ENCODE peak calls at places on chromosomes 5 and 9, in seven cellular contexts. One of them, this sample, is unnamed.
A peak's percentile ranks its signal among the peaks of the same experiment; 100 is the strongest.

GRCh38 chr9:116480700-116481099 is 206.4 kb upstream of the TRIM32 start:
- DNase-seq in fibroblast of lung: no peak
- DNase-seq in gastrocnemius medialis: no peak
- DNase-seq in SK-N-MC: no peak
- DNase-seq in SJSA1: no peak
- DNase-seq in PC-3: no peak
- DNase-seq in brain microvascular endothelial cell: no peak
- DNase-seq in this sample: no peak

GRCh38 chr9:129121483-129121882 is 10.3 kb downstream of the PTPA start:
- DNase-seq in gastrocnemius medialis: peak; percentile 85
- DNase-seq in PC-3: no peak
- DNase-seq in SK-N-MC: no peak
- DNase-seq in brain microvascular endothelial cell: no peak
- DNase-seq in fibroblast of lung: peak; percentile 50
- DNase-seq in SJSA1: no peak
- DNase-seq in this sample: no peak

GRCh38 chr5:149450199-149450598 is 71.1 kb upstream of the IL17B start:
- DNase-seq in fibroblast of lung: peak; percentile 88
- DNase-seq in PC-3: no peak
- DNase-seq in SK-N-MC: no peak
- DNase-seq in gastrocnemius medialis: peak; percentile 80
- DNase-seq in brain microvascular endothelial cell: peak; percentile 54
- DNase-seq in SJSA1: peak; percentile 43
- DNase-seq in this sample: no peak

GRCh38 chr9:89420397-89420796 is 77.5 kb downstream of the SEMA4D start:
- DNase-seq in gastrocnemius medialis: peak; percentile 43
- DNase-seq in SK-N-MC: no peak
- DNase-seq in brain microvascular endothelial cell: no peak
- DNase-seq in SJSA1: no peak
- DNase-seq in fibroblast of lung: no peak
- DNase-seq in PC-3: no peak
- DNase-seq in this sample: no peak

GRCh38 chr5:140298183-140298601 is 4.7 kb downstream of the PFDN1 start:
- DNase-seq in SK-N-MC: no peak
- DNase-seq in brain microvascular endothelial cell: peak; percentile 53
- DNase-seq in fibroblast of lung: peak; percentile 16
- DNase-seq in PC-3: peak; percentile 59
- DNase-seq in SJSA1: peak; percentile 85
- DNase-seq in gastrocnemius medialis: no peak
- DNase-seq in this sample: peak; percentile 66

GRCh38 chr5:167657016-167657415 is 634.4 kb upstream of the WWC1 start:
- DNase-seq in fibroblast of lung: no peak
- DNase-seq in PC-3: peak; percentile 21
- DNase-seq in SJSA1: peak; percentile 46
- DNase-seq in gastrocnemius medialis: no peak
- DNase-seq in brain microvascular endothelial cell: peak; percentile 15
- DNase-seq in SK-N-MC: no peak
- DNase-seq in this sample: no peak

GRCh38 chr5:118863345-118863744 is 125.0 kb downstream of the DTWD2 start:
- DNase-seq in SJSA1: no peak
- DNase-seq in gastrocnemius medialis: no peak
- DNase-seq in fibroblast of lung: peak; percentile 8
- DNase-seq in PC-3: peak; percentile 71
- DNase-seq in SK-N-MC: no peak
- DNase-seq in brain microvascular endothelial cell: no peak
- DNase-seq in this sample: peak; percentile 53

GRCh38 chr9:4306066-4306787 is 6.4 kb upstream of the GLIS3 start:
- DNase-seq in gastrocnemius medialis: no peak
- DNase-seq in SK-N-MC: no peak
- DNase-seq in brain microvascular endothelial cell: peak; percentile 41
- DNase-seq in fibroblast of lung: no peak
- DNase-seq in PC-3: no peak
- DNase-seq in SJSA1: no peak
- DNase-seq in this sample: peak; percentile 55

GRCh38 chr5:119031905-119032304 is 39.0 kb upstream of the DMXL1 start:
- DNase-seq in fibroblast of lung: no peak
- DNase-seq in SK-N-MC: no peak
- DNase-seq in SJSA1: no peak
- DNase-seq in brain microvascular endothelial cell: peak; percentile 5
- DNase-seq in PC-3: no peak
- DNase-seq in gastrocnemius medialis: no peak
- DNase-seq in this sample: peak; percentile 57

GRCh38 chr9:137463931-137464290 is 4.8 kb upstream of the NSMF start:
- DNase-seq in PC-3: no peak
- DNase-seq in SJSA1: no peak
- DNase-seq in gastrocnemius medialis: no peak
- DNase-seq in brain microvascular endothelial cell: no peak
- DNase-seq in SK-N-MC: no peak
- DNase-seq in fibroblast of lung: no peak
- DNase-seq in this sample: no peak

GRCh38 chr5:136295914-136296313 is 69.4 kb downstream of the TRPC7 start:
- DNase-seq in SK-N-MC: no peak
- DNase-seq in brain microvascular endothelial cell: peak; percentile 40
- DNase-seq in gastrocnemius medialis: no peak
- DNase-seq in SJSA1: no peak
- DNase-seq in fibroblast of lung: no peak
- DNase-seq in PC-3: no peak
- DNase-seq in this sample: no peak

GRCh38 chr9:89422151-89422918 is 75.6 kb downstream of the SEMA4D start:
- DNase-seq in PC-3: peak; percentile 15
- DNase-seq in SJSA1: peak; percentile 33
- DNase-seq in gastrocnemius medialis: no peak
- DNase-seq in fibroblast of lung: no peak
- DNase-seq in SK-N-MC: no peak
- DNase-seq in brain microvascular endothelial cell: peak; percentile 43
- DNase-seq in this sample: peak; percentile 9

GRCh38 chr9:16192403-16193017 is 639.7 kb downstream of the CCDC171 start:
- DNase-seq in SK-N-MC: no peak
- DNase-seq in PC-3: peak; percentile 45
- DNase-seq in SJSA1: peak; percentile 23
- DNase-seq in fibroblast of lung: peak; percentile 73
- DNase-seq in brain microvascular endothelial cell: peak; percentile 49
- DNase-seq in gastrocnemius medialis: no peak
- DNase-seq in this sample: no peak
- H3K4me3 ChIP-seq in SK-N-MC: peak overlapping the region; percentile 71
- H3K4me3 ChIP-seq in PC-3: no peak overlapping the region
- H3K4me3 ChIP-seq in SJSA1: no peak overlapping the region
- H3K4me3 ChIP-seq in fibroblast of lung: no peak overlapping the region
- H3K4me3 ChIP-seq in brain microvascular endothelial cell: no peak overlapping the region
- H3K4me3 ChIP-seq in gastrocnemius medialis: no peak overlapping the region
- H3K4me3 ChIP-seq in this sample: no peak overlapping the region

GRCh38 chr5:26482817-26483375 is 555.5 kb downstream of the CDH9 start:
- DNase-seq in gastrocnemius medialis: no peak
- DNase-seq in SJSA1: no peak
- DNase-seq in PC-3: peak; percentile 71
- DNase-seq in SK-N-MC: no peak
- DNase-seq in fibroblast of lung: no peak
- DNase-seq in brain microvascular endothelial cell: peak; percentile 6
- DNase-seq in this sample: peak; percentile 36
- H3K4me3 ChIP-seq in gastrocnemius medialis: peak overlapping the region; percentile 13
- H3K4me3 ChIP-seq in SJSA1: no peak overlapping the region
- H3K4me3 ChIP-seq in PC-3: peak overlapping the region; percentile 67
- H3K4me3 ChIP-seq in SK-N-MC: no peak overlapping the region
- H3K4me3 ChIP-seq in fibroblast of lung: no peak overlapping the region
- H3K4me3 ChIP-seq in brain microvascular endothelial cell: no peak overlapping the region
- H3K4me3 ChIP-seq in this sample: no peak overlapping the region

GRCh38 chr9:126705767-126706697 is 92.3 kb downstream of the LMX1B start:
- DNase-seq in SK-N-MC: no peak
- DNase-seq in SJSA1: peak; percentile 19
- DNase-seq in PC-3: peak; percentile 59
- DNase-seq in fibroblast of lung: peak; percentile 12
- DNase-seq in gastrocnemius medialis: peak; percentile 46
- DNase-seq in brain microvascular endothelial cell: peak; percentile 35
- DNase-seq in this sample: peak; percentile 72
- H3K4me3 ChIP-seq in SK-N-MC: peak overlapping the region; percentile 72
- H3K4me3 ChIP-seq in SJSA1: no peak overlapping the region
- H3K4me3 ChIP-seq in PC-3: peak overlapping the region; percentile 37
- H3K4me3 ChIP-seq in fibroblast of lung: no peak overlapping the region
- H3K4me3 ChIP-seq in gastrocnemius medialis: peak overlapping the region; percentile 35
- H3K4me3 ChIP-seq in brain microvascular endothelial cell: no peak overlapping the region
- H3K4me3 ChIP-seq in this sample: peak overlapping the region; percentile 30

DNA sequence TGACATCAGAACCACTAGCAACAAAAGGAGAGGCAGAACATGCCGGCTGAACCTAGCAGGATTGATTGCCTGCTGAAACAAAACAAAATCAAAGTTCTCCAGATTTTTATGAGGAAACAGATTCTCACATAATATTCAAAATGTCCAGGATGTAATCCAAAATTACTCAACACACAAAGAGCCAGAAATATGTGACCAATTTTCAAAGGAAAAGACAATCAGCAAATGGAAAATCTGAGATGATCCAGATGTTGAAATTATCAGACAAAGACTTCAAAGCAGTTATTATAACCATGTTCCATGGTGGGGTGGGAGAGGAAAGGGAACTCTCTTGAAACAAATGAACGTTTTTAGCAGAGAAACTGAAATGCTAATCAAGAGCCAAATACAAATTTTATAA is 37.7 kb downstream of the UBTD2 start:
- DNase-seq in SJSA1: no peak
- DNase-seq in PC-3: no peak
- DNase-seq in SK-N-MC: no peak
- DNase-seq in gastrocnemius medialis: no peak
- DNase-seq in brain microvascular endothelial cell: no peak
- DNase-seq in fibroblast of lung: peak; percentile 42
- DNase-seq in this sample: no peak
- H3K4me3 ChIP-seq in SJSA1: no peak overlapping the region
- H3K4me3 ChIP-seq in PC-3: no peak overlapping the region
- H3K4me3 ChIP-seq in SK-N-MC: no peak overlapping the region
- H3K4me3 ChIP-seq in gastrocnemius medialis: no peak overlapping the region
- H3K4me3 ChIP-seq in brain microvascular endothelial cell: no peak overlapping the region
- H3K4me3 ChIP-seq in fibroblast of lung: no peak overlapping the region
- H3K4me3 ChIP-seq in this sample: no peak overlapping the region

This sample was measured in epithelial cell of esophagus.